ENCODE peak calls at places on chromosomes 4 and X, in nine cellular contexts. P, T, N, R, O, E, Y, K and S are unnamed samples. For H3K9me3, the result is how much of the 10 kb centered on the place peaks cover.

GRCh38 chrX:30593435-30594200 is 16.1 kb upstream of the TASL start:
- DNase-seq in P (peak), R (no peak), E (peak), T (no peak), N (no peak), K (no peak), Y (peak), O (peak), S (no peak)

GRCh38 chrX:23616361-23616760 is 50.9 kb upstream of the PRDX4 start:
- DNase-seq in O (no peak), P (no peak), T (peak), N (no peak), R (no peak), K (no peak), E (peak), Y (no peak), S (no peak)

GRCh38 chr4:174277433-174277832 is 6.0 kb downstream of the FBXO8 start:
- DNase-seq in P (no peak), R (no peak), Y (no peak), E (no peak), T (no peak), K (no peak), O (no peak), N (no peak), S (no peak)

GRCh38 chrX:17744896-17745523 is 7.7 kb downstream of the SCML1 start:
- DNase-seq in N (no peak), K (no peak), T (no peak), R (no peak), P (no peak), O (peak), E (peak), Y (no peak), S (no peak)

GRCh38 chr4:171751538-171751937 is 61.7 kb upstream of the GALNTL6 start:
- DNase-seq in Y (no peak), K (no peak), R (no peak), O (no peak), P (no peak), E (no peak), T (no peak), N (no peak), S (no peak)

GRCh38 chr4:176274441-176274840 is 5.4 kb upstream of the ASB5 start:
- DNase-seq in E (no peak), O (no peak), Y (no peak), K (no peak), T (no peak), R (no peak), P (no peak), N (no peak), S (no peak)

GRCh38 chrX:149074429-149074828 is 430.7 kb downstream of the IDS start:
- DNase-seq in O (no peak), T (no peak), K (no peak), P (no peak), Y (no peak), R (no peak), N (no peak), E (no peak), S (no peak)

GRCh38 chrX:27775984-27776383 is 31.8 kb upstream of the MAGEB10 start:
- DNase-seq in O (no peak), K (no peak), N (no peak), P (no peak), T (no peak), E (no peak), R (no peak), Y (no peak), S (no peak)

GRCh38 chrX:148134578-148134977 is 153.4 kb downstream of the FMR1NB start:
- DNase-seq in O (no peak), P (no peak), T (no peak), Y (no peak), R (no peak), N (no peak), E (no peak), K (no peak), S (no peak)

GRCh38 chr4:81031389-81032173 is 1.1 kb downstream of the BMP3 start:
- DNase-seq in E (no peak), R (peak), N (no peak), T (no peak), O (no peak), K (peak), Y (no peak), P (peak), S (no peak)

GRCh38 chr4:78379991-78380739 is 171.4 kb upstream of the ANXA3 start:
- DNase-seq in K (no peak), O (no peak), N (no peak), Y (peak), T (peak), P (no peak), R (no peak), E (no peak), S (no peak)

GRCh38 chr4:3136454-3136853 is 62.0 kb downstream of the HTT start:
- DNase-seq in Y (no peak), T (peak), R (no peak), N (no peak), P (no peak), O (peak), E (no peak), K (no peak), S (no peak)

GRCh38 chr4:97952763-97953162 is 190.5 kb downstream of the STPG2 start:
- DNase-seq in P (no peak), K (no peak), R (no peak), E (no peak), Y (no peak), T (no peak), O (no peak), N (no peak), S (no peak)

GRCh38 chr4:49516796-49517195 is 530.7 kb downstream of the CWH43 start:
- DNase-seq in Y (no peak), R (peak), N (no peak), O (no peak), P (no peak), E (no peak), T (no peak), K (no peak), S (no peak)

GRCh38 chrX:48974033-48974432 is 2.4 kb upstream of the KCND1 start:
- DNase-seq in T (no peak), R (no peak), E (no peak), N (no peak), O (no peak), P (no peak), K (no peak), Y (no peak), S (no peak)

GRCh38 chrX:153560000-153560399 is 38.9 kb downstream of the CCNQ start:
- DNase-seq in T (peak), E (no peak), K (no peak), P (no peak), Y (no peak), N (no peak), R (no peak), O (no peak), S (no peak)

GRCh38 chrX:44954562-44954961 is 81.6 kb downstream of the KDM6A start:
- DNase-seq in O (no peak), R (no peak), K (no peak), E (no peak), N (no peak), P (no peak), Y (no peak), T (no peak), S (no peak)

GRCh38 chrX:153960786-153961185 is 10.8 kb downstream of the HCFC1 start:
- DNase-seq in P (no peak), R (no peak), E (no peak), N (no peak), K (no peak), O (no peak), T (no peak), Y (no peak), S (no peak)

GRCh38 chr4:165748321-165748720 is 124.7 kb upstream of the TLL1 start:
- DNase-seq in T (no peak), K (no peak), E (no peak), R (no peak), O (no peak), N (no peak), Y (no peak), P (no peak), S (no peak)

GRCh38 chr4:137572163-137572562 is 39.9 kb upstream of the PCDH18 start:
- DNase-seq in E (no peak), P (no peak), O (no peak), T (no peak), R (no peak), K (no peak), Y (no peak), N (no peak), S (no peak)

GRCh38 chrX:88613338-88613737 is 133.7 kb upstream of the CPXCR1 start:
- DNase-seq in Y (no peak), K (no peak), O (no peak), T (no peak), R (no peak), E (peak), P (peak), N (no peak), S (no peak)

GRCh38 chrX:141176586-141177451 is at the start of gene LDOC1:
- DNase-seq in K (peak), P (peak), O (peak), R (peak), T (peak), E (no peak), N (peak), Y (peak), S (peak)

GRCh38 chr4:88015659-88016295 is 8.3 kb downstream of the PKD2 start:
- DNase-seq in T (no peak), Y (no peak), P (no peak), R (no peak), O (no peak), E (no peak), N (no peak), K (no peak), S (no peak)

GRCh38 chrX:69153060-69153730 is 12.1 kb downstream of the PJA1 start:
- DNase-seq in N (no peak), Y (no peak), O (no peak), R (no peak), P (peak), T (peak), E (peak), K (no peak), S (no peak)

GRCh38 chr4:35689866-35690265 is 554.4 kb downstream of the ARAP2 start:
- DNase-seq in E (no peak), N (no peak), T (no peak), K (no peak), O (no peak), R (no peak), Y (no peak), P (no peak), S (no peak)

GRCh38 chr4:19195696-19196095 is 1056.0 kb upstream of the SLIT2 start:
- DNase-seq in O (no peak), K (no peak), T (no peak), P (peak), Y (no peak), N (no peak), E (no peak), R (no peak), S (no peak)

GRCh38 chrX:78102100-78102499 is 1.9 kb upstream of the PGK1 start:
- DNase-seq in N (no peak), O (no peak), Y (no peak), K (no peak), E (no peak), T (peak), P (no peak), R (no peak), S (no peak)

GRCh38 chrX:136766785-136767103 is 14.0 kb downstream of the ARHGEF6 start:
- DNase-seq in P (no peak), O (no peak), T (no peak), Y (no peak), E (no peak), N (no peak), K (no peak), R (no peak), S (no peak)

GRCh38 chrX:122113896-122114295 is 1066.5 kb downstream of the GLUD2 start:
- DNase-seq in O (no peak), N (no peak), R (no peak), Y (no peak), E (no peak), P (no peak), T (no peak), K (no peak), S (no peak)

GRCh38 chrX:119189586-119189985 is 46.5 kb upstream of the PGRMC1 start:
- DNase-seq in O (no peak), T (no peak), Y (no peak), E (no peak), N (no peak), P (no peak), K (no peak), R (no peak), S (no peak)

GRCh38 chr4:83569967-83570366 is 34.1 kb downstream of the GPAT3 start:
- DNase-seq in T (no peak), P (no peak), K (no peak), E (no peak), O (no peak), N (no peak), Y (no peak), R (no peak), S (no peak)

GRCh38 chr4:133920236-133920635 is 281.4 kb downstream of the PABPC4L start:
- DNase-seq in R (no peak), T (no peak), N (no peak), E (no peak), O (no peak), Y (no peak), K (no peak), P (no peak), S (no peak)

GRCh38 chr4:18689308-18689915 is 667.9 kb upstream of the LCORL start:
- DNase-seq in T (peak), R (no peak), E (peak), O (peak), N (peak), Y (peak), K (no peak), P (peak), S (no peak)

GRCh38 chr4:123479944-123480343 is 83.3 kb downstream of the SPRY1 start:
- DNase-seq in R (no peak), P (no peak), O (no peak), E (peak), N (no peak), K (no peak), T (peak), Y (no peak), S (no peak)

GRCh38 chr4:166091914-166092510 is 219.0 kb downstream of the TLL1 start:
- DNase-seq in T (peak), E (peak), Y (no peak), N (no peak), O (peak), R (no peak), P (no peak), K (no peak), S (no peak)

GRCh38 chrX:3811331-3812311 is 98.2 kb upstream of the PRKX start:
- DNase-seq in K (no peak), O (peak), R (no peak), N (peak), Y (peak), E (peak), P (no peak), T (peak), S (peak)

GRCh38 chr4:177505171-177505615 is 63.0 kb upstream of the AGA start:
- DNase-seq in K (no peak), O (no peak), Y (peak), N (no peak), T (no peak), R (no peak), P (peak), E (no peak), S (no peak)

GRCh38 chr4:160238790-160239189 is 1135.9 kb downstream of the RAPGEF2 start:
- DNase-seq in R (no peak), T (no peak), Y (no peak), P (no peak), O (no peak), E (no peak), K (no peak), N (no peak), S (no peak)

GRCh38 chr4:25448379-25449109 is 71.5 kb downstream of the ANAPC4 start:
- DNase-seq in O (no peak), T (peak), E (no peak), N (no peak), K (no peak), P (peak), Y (no peak), R (no peak), S (no peak)

GRCh38 chr4:48331577-48332340 is 9.6 kb upstream of the SLAIN2 start:
- DNase-seq in P (no peak), R (no peak), N (no peak), K (no peak), O (no peak), Y (no peak), T (peak), E (no peak), S (no peak)

GRCh38 chrX:57933321-57933720 is 23.1 kb upstream of the ZXDA start:
- DNase-seq in E (no peak), R (no peak), O (no peak), P (no peak), K (no peak), Y (no peak), N (no peak), T (no peak), S (no peak)
- H3K9me3 ChIP-seq in E (under half), R (under half), O (under half), P (half or more), K (under half), Y (under half), N (under half), T (under half), S (under half)

DNA sequence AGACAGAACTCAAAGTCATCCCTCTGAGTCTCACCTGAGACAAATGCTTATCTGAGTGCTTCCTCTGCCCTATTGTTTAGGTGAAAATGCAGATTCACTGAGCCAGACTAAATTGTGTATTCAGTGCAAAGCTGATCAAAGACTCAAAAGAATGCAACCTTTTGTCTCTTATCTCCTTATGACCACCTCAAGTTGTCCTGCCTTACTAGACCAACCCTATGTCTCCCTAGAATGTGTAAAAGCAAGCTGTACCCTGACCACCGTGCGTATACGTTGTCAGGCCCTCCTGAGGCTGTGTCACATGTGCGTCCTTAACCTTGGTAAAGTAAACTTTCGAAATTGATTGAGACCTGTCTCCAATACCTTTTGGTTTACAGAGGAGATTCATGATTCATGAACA is 63.6 kb upstream of the SH3RF1 start:
- DNase-seq in E (no peak), T (no peak), R (no peak), O (no peak), N (no peak), Y (no peak), P (no peak), K (no peak), S (no peak)
- H3K9me3 ChIP-seq in E (under half), T (under half), R (under half), O (under half), N (under half), Y (under half), P (under half), K (under half), S (under half)

DNA sequence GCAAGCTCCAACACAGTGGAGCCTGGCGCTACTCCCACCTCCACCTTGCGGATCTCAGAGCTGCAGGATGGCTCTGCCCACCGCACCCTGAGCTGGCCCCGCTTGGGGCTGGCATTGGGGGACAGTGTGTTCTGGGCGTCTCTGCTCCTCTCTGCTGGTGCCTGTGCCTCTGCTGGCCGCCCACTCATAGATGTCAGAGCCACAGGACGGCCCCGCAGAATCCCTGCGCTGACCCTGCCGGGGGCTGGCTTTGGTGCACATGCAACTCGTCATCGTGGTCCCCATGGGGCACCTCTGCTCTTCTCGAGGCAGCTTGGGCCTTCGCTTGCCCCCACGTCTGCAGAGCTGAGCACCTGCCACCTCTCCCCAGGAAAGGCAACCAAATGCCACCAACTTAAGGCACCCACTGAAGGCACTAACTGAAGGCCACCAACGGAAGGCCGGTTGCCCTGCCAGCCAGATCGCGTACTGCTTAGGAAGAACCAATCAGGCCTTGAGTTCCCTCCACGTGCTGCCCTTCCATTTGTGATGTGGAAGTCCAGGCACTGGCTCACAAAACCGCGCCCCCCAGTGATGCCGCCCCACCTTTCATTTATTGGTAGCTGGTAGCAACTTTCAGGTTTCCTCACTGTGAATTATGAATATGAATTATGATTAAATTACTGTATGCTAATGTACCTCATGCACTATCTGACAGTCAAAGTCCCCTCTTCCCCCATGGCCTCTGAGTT is 23.3 kb upstream of the FRG1 start:
- DNase-seq in N (no peak), K (no peak), T (no peak), R (no peak), P (no peak), Y (no peak), E (no peak), O (no peak), S (no peak)
- H3K9me3 ChIP-seq in N (under half), K (under half), T (under half), R (under half), P (under half), Y (under half), E (under half), O (under half), S (under half)

DNA sequence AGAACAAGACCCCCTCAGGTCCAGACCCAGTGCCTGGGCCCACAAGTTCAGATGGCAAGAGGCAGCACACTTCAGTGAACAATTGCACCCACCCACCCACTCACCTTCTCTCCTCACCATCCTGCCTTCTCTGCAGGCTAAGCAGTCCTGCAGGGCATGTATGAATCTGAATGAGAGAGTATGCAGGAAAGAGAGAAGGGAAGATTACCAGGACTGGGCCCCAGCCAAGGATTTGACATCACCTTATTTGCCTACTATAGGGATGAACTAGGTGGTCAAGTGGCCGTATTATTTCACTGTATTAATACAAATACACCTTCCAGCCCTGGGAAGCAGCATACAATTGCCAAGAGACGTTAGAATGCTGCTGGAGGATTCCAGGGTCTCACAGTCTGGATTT is 2.1 kb upstream of the ZNF141 start:
- DNase-seq in Y (no peak), T (no peak), E (no peak), K (no peak), O (no peak), R (no peak), N (no peak), P (no peak), S (no peak)
- H3K9me3 ChIP-seq in Y (under half), T (under half), E (half or more), K (under half), O (under half), R (under half), N (under half), P (under half), S (under half)